ENCODE peak calls at places on chromosomes 6 and 20, in nine cellular contexts. M, H, Q, K, Z, R, A, O and L are unnamed samples.

GRCh38 chr6:112923940-112924587 is 576.9 kb downstream of the RFPL4B start:
- DNase-seq in A (no peak), H (no peak), Z (no peak), R (no peak), M (no peak), Q (no peak), O (no peak), K (no peak), L (no peak)

GRCh38 chr20:50223321-50223995 is 32.8 kb downstream of the CEBPB start:
- DNase-seq in A (no peak), Q (no peak), K (no peak), R (peak), H (no peak), Z (no peak), M (no peak), O (no peak), L (no peak)

GRCh38 chr20:25005220-25005619 is 12.7 kb upstream of the APMAP start:
- DNase-seq in Z (peak), M (no peak), H (peak), O (no peak), A (peak), K (no peak), R (no peak), Q (no peak), L (no peak)

GRCh38 chr20:3193806-3194616 is 10.5 kb downstream of the DDRGK1 start:
- DNase-seq in Q (no peak), Z (no peak), M (no peak), O (no peak), K (no peak), R (peak), A (no peak), H (no peak), L (no peak)

GRCh38 chr6:71510856-71511255 is 222.2 kb downstream of the OGFRL1 start:
- DNase-seq in Q (no peak), R (no peak), H (no peak), O (no peak), A (no peak), Z (no peak), M (no peak), K (no peak), L (no peak)

GRCh38 chr20:63641792-63642517 is 11.3 kb downstream of the STMN3 start:
- DNase-seq in O (peak), H (peak), R (peak), A (peak), M (peak), K (peak), Z (peak), Q (peak), L (peak)

GRCh38 chr20:7760261-7761048 is 179.8 kb downstream of the HAO1 start:
- DNase-seq in A (no peak), O (no peak), Q (no peak), R (no peak), M (no peak), Z (no peak), K (no peak), H (no peak), L (no peak)

GRCh38 chr6:149463781-149464180 is 21.0 kb downstream of the ZC3H12D start:
- DNase-seq in K (no peak), A (no peak), Z (no peak), Q (no peak), O (no peak), H (no peak), M (peak), R (no peak), L (no peak)

GRCh38 chr6:45640081-45640491 is 262.4 kb upstream of the SUPT3H start:
- DNase-seq in Q (no peak), O (no peak), K (no peak), H (no peak), M (no peak), Z (peak), R (no peak), A (no peak), L (no peak)

GRCh38 chr20:51237278-51237677 is 214.4 kb upstream of the KCNG1 start:
- DNase-seq in K (no peak), M (no peak), Q (peak), O (no peak), Z (no peak), H (no peak), R (no peak), A (no peak), L (no peak)

GRCh38 chr6:147389463-147389862 is 119.0 kb upstream of the SAMD5 start:
- DNase-seq in Z (no peak), A (no peak), H (no peak), R (no peak), M (no peak), Q (no peak), O (no peak), K (no peak), L (no peak)

GRCh38 chr6:71567562-71567961 is 279.0 kb downstream of the OGFRL1 start:
- DNase-seq in K (no peak), H (no peak), Q (no peak), R (no peak), O (no peak), A (no peak), M (no peak), Z (no peak), L (no peak)

GRCh38 chr6:11140061-11140460 is 28.5 kb upstream of the ERVFRD-1 start:
- DNase-seq in H (no peak), M (no peak), R (no peak), Z (no peak), O (no peak), A (no peak), Q (no peak), K (no peak), L (no peak)

GRCh38 chr6:156865019-156865629 is 87.9 kb downstream of the ARID1B start:
- DNase-seq in K (no peak), O (no peak), Q (no peak), A (no peak), Z (no peak), R (no peak), M (no peak), H (no peak), L (no peak)

GRCh38 chr20:61799394-61799923 is 266.2 kb downstream of the TAF4 start:
- DNase-seq in A (peak), M (no peak), Z (no peak), R (peak), O (no peak), H (no peak), Q (no peak), K (no peak), L (no peak)

GRCh38 chr20:38162878-38163875 is 1.9 kb downstream of the TGM2 start:
- DNase-seq in A (peak), M (no peak), K (no peak), H (no peak), O (no peak), R (no peak), Z (no peak), Q (no peak), L (no peak)

GRCh38 chr20:38162149-38162548 is 2.9 kb downstream of the TGM2 start:
- DNase-seq in A (peak), M (no peak), Z (no peak), Q (no peak), O (no peak), R (no peak), H (no peak), K (no peak), L (no peak)

GRCh38 chr20:38165089-38165965 is at the start of gene TGM2:
- DNase-seq in Z (peak), Q (peak), R (peak), K (peak), M (peak), H (peak), O (peak), A (peak), L (no peak)

GRCh38 chr20:38164624-38165088 is 414 bp downstream of the TGM2 start:
- DNase-seq in H (no peak), R (no peak), Z (no peak), Q (peak), O (no peak), K (no peak), M (no peak), A (peak), L (no peak)

GRCh38 chr20:38164069-38164468 is 1.0 kb downstream of the TGM2 start:
- DNase-seq in A (peak), Z (no peak), Q (peak), R (no peak), M (no peak), H (no peak), K (no peak), O (no peak), L (no peak)
- H3K27ac ChIP-seq in A (peak), Z (peak), Q (peak), R (peak), M (peak), H (no peak), K (no peak), O (peak), L (peak)

DNA sequence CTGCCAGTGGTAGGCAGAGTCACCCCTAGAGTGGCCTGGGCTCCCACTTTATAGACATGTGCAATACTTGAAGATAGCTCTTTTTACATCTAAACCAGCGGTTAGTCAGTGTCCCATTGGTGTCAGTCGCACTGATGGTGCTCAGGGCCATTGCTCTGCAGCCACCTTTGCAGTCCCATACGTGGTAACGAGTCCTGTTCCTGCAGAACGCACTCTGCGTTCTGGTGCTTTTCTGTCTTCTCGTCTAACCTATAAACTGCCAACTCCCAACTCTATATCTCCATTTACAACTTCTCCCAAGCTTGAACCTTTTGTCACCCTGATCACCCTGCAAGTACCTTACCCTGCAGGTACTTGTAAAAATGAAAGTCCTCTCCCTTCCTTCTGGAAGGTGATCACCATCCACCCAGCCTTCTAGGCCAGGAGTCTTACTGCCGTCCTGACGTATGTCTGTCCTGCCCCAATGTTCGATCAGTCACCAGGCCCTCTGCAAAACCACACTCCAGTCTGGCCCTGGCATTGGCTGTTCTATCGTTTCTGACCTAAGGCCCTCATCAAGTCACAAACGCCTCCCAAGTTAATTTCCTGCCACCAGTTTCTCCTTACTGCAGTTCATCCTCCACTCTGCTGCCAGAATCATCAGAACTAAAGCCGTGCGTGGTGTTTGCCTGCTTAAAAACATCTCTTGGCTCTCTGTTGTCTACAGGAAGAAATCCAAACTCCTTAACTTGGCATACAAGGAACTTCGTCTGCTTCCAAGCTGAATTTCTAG is 7.9 kb downstream of the RREB1 start:
- DNase-seq in R (no peak), A (no peak), Q (no peak), M (no peak), O (no peak), Z (no peak), K (no peak), H (no peak), L (no peak)
- H3K27ac ChIP-seq in R (peak), A (peak), Q (peak), M (peak), O (peak), Z (no peak), K (no peak), H (peak), L (peak)

DNA sequence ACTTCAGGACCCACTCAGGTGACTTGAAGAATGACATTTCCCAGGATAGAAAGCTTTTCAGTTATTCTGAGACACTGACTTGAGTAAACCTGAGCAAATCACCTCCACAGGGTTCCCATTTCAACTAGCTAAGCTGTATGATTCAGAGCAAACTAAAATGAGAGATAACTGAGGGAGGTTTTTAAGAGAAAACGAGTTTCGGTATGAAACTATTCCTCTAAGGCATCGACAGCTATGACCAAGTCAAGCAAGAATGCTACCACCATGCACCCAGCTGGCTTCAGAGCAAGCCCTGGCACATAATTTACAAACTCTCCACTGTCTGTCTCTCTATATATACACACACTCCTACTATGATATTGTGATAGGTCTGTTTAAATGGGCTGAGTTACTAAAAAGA is 75.4 kb downstream of the PERP start:
- DNase-seq in R (no peak), M (no peak), K (no peak), H (no peak), A (no peak), O (no peak), Q (no peak), Z (no peak), L (no peak)
- H3K27ac ChIP-seq in R (no peak), M (peak), K (no peak), H (no peak), A (no peak), O (no peak), Q (no peak), Z (no peak), L (no peak)

GRCh38 chr6:44489912-44490604 is 102.6 kb downstream of the CDC5L start:
- DNase-seq in O (no peak), M (no peak), Z (peak), H (peak), A (no peak), R (no peak), Q (peak), K (no peak), L (no peak)
- H3K27ac ChIP-seq in O (peak), M (peak), Z (peak), H (peak), A (no peak), R (peak), Q (peak), K (no peak), L (peak)

DNA sequence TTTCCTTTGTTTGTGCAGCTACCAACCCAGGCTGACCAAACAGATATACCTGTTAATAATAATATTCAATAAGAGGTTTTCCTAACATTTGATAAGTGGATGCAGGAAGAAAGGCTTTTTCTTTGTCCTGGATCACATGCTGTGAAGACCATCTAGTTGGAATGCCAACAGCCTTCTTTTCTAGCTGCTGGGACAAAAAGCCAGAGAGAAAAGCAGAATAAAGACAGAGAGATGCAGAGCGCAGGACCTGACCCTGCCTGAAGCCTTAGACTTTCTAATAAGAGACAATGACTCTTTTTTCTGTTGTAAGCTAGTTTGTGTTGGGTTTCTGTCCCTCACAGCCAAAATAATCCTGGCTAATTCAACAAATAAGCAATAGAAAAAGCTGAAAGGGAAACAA is 308.2 kb downstream of the PHF3 start:
- DNase-seq in H (no peak), R (no peak), A (no peak), K (peak), O (no peak), Q (no peak), M (no peak), Z (no peak), L (no peak)
- H3K27ac ChIP-seq in H (no peak), R (no peak), A (no peak), K (peak), O (no peak), Q (no peak), M (no peak), Z (no peak), L (no peak)

DNA sequence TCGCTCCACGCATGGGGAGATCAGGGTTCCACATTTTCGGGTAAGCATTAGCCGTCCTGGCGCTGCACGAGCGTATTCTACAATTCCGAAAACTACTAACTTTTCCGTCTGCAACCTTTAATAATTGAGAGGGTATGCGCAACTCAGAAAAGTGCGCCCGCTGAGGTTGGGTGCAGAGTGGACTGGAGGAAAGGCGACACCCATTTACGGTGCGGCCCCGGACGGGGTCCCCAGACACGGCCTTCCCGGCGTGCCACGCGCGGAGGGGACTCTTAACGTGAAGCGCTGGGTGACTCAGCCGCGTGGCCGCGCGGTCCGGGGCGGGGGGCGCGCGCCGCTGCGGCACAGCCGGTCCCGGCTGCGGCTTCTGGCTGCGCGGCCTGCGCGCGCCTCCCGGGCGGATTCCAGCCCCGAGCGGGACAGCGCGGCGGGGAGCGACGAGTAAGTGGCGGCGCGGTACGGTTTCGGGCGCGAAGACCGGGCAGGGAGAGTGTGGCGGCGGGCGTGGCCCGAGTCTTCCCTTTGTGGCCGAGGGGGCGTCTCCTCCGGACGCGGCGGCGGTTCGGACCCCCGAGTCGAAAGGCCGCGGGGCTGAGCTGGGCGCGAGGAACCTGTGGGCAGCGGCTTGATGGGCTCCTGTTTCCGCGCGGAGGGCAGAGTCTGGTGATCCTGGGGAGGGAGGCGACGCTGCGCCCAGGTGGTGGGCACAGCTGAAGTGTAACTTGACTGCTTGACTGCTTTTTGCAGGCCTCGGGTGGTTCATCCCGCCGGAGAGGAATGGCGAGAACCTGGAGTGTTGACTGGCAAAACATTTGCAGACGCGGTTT is at the start of the genes KCTD20 and PXT1:
- DNase-seq in O (peak), Q (peak), M (peak), K (peak), A (peak), Z (peak), R (peak), H (peak), L (peak)
- H3K27ac ChIP-seq in O (peak), Q (peak), M (peak), K (peak), A (peak), Z (peak), R (peak), H (peak), L (peak)

GRCh38 chr6:138691595-138692057 is 81.9 kb upstream of the CCDC28A start:
- DNase-seq in H (no peak), O (no peak), M (no peak), R (no peak), Q (no peak), K (peak), A (no peak), Z (peak), L (no peak)
- H3K27ac ChIP-seq in H (no peak), O (no peak), M (peak), R (peak), Q (peak), K (no peak), A (no peak), Z (peak), L (peak)

GRCh38 chr6:26243742-26244141 is 121.3 kb upstream of the BTN3A2 start:
- DNase-seq in Q (no peak), O (no peak), R (no peak), Z (no peak), H (no peak), A (no peak), M (no peak), K (no peak), L (no peak)
- H3K27ac ChIP-seq in Q (no peak), O (no peak), R (no peak), Z (no peak), H (no peak), A (no peak), M (no peak), K (peak), L (no peak)

GRCh38 chr20:38325167-38325566 is 21.1 kb upstream of the LBP start:
- DNase-seq in K (no peak), H (no peak), R (no peak), M (no peak), O (no peak), A (no peak), Z (no peak), Q (no peak), L (no peak)
- H3K27ac ChIP-seq in K (no peak), H (no peak), R (no peak), M (no peak), O (no peak), A (no peak), Z (no peak), Q (no peak), L (no peak)

GRCh38 chr6:83071023-83071422 is 3.6 kb downstream of the DOP1A start:
- DNase-seq in K (peak), O (no peak), Z (no peak), H (no peak), Q (no peak), R (no peak), A (no peak), M (no peak), L (no peak)

GRCh38 chr6:83065511-83066192 is at the start of gene UBE3D:
- DNase-seq in Q (peak), Z (peak), R (peak), O (peak), K (peak), H (peak), M (peak), A (peak), L (peak)

GRCh38 chr6:83067448-83068413 is at the start of gene DOP1A:
- DNase-seq in R (peak), A (peak), K (peak), H (peak), Q (peak), M (peak), Z (peak), O (peak), L (peak)

GRCh38 chr6:83069633-83070032 is 2.2 kb downstream of the DOP1A start:
- DNase-seq in M (no peak), Q (no peak), H (no peak), R (no peak), A (no peak), K (no peak), Z (no peak), O (no peak), L (no peak)

GRCh38 chr6:83068628-83069027 is 1.2 kb downstream of the DOP1A start:
- DNase-seq in R (no peak), H (no peak), Q (no peak), A (no peak), M (no peak), Z (no peak), K (no peak), O (no peak), L (no peak)
- H3K27ac ChIP-seq in R (no peak), H (no peak), Q (peak), A (no peak), M (peak), Z (peak), K (peak), O (no peak), L (peak)